ENCODE peak calls at places on chromosome 5, in six cellular contexts. G is Calu3; C is HFFc6; V is GM12892; Y is Right ventricle myocardium superior; R is effector memory CD4-positive, alpha-beta T cell. T is an unnamed sample.
A peak's percentile ranks its signal among the peaks of the same experiment; 100 is the strongest.

GRCh38 chr5:80904533-80905187 is 55.5 kb upstream of the RASGRF2 start:
- DNase-seq in G (no peak), C (no peak), V (no peak), Y (no peak), R (no peak), T (no peak)

GRCh38 chr5:172872997-172873491 is 39.0 kb downstream of the ERGIC1 start:
- DNase-seq in G (no peak), C (no peak), V (no peak), Y (peak; percentile 91), R (no peak), T (no peak)

GRCh38 chr5:58793888-58794287 is 211.0 kb downstream of the RAB3C start:
- DNase-seq in G (no peak), C (no peak), V (no peak), Y (no peak), R (no peak), T (no peak)

GRCh38 chr5:126745259-126745992 is 31.5 kb upstream of the LMNB1 start:
- DNase-seq in G (no peak), C (no peak), V (no peak), Y (no peak), R (no peak), T (no peak)

GRCh38 chr5:76470978-76471377 is 67.9 kb downstream of the IQGAP2 start:
- DNase-seq in G (no peak), C (no peak), V (no peak), Y (no peak), R (no peak), T (no peak)

GRCh38 chr5:15105799-15106393 is 234.3 kb upstream of the ANKH start:
- DNase-seq in G (peak; percentile 50), C (peak; percentile 50), V (peak; percentile 5), Y (no peak), R (no peak), T (peak; percentile 7)

GRCh38 chr5:132009706-132010405 is 1.6 kb downstream of the ACSL6 start:
- DNase-seq in G (no peak), C (no peak), V (no peak), Y (no peak), R (no peak), T (no peak)

GRCh38 chr5:43034591-43034968 is 5.5 kb downstream of the ANXA2R start:
- DNase-seq in G (peak; percentile 62), C (peak; percentile 37), V (no peak), Y (no peak), R (no peak), T (no peak)

GRCh38 chr5:154384480-154385235 is 61.1 kb upstream of the SAP30L start:
- DNase-seq in G (no peak), C (no peak), V (peak; percentile 47), Y (no peak), R (no peak), T (no peak)

GRCh38 chr5:171693397-171693796 is 92.2 kb upstream of the SMIM23 start:
- DNase-seq in G (no peak), C (no peak), V (no peak), Y (peak; percentile 52), R (no peak), T (no peak)

GRCh38 chr5:66637994-66638393 is 41.8 kb downstream of the MAST4 start:
- DNase-seq in G (no peak), C (no peak), V (no peak), Y (no peak), R (no peak), T (no peak)

GRCh38 chr5:128774605-128775004 is 190.7 kb upstream of the SLC27A6 start:
- DNase-seq in G (peak; percentile 68), C (no peak), V (no peak), Y (no peak), R (no peak), T (no peak)

GRCh38 chr5:156383510-156383909 is 56.5 kb downstream of the SGCD start:
- DNase-seq in G (no peak), C (peak; percentile 75), V (no peak), Y (no peak), R (no peak), T (peak; percentile 76)

GRCh38 chr5:132971483-132972435 is 8.3 kb upstream of the AFF4 start:
- DNase-seq in G (no peak), C (peak; percentile 13), V (no peak), Y (no peak), R (no peak), T (no peak)

GRCh38 chr5:61966991-61967390 is 339.0 kb upstream of the KIF2A start:
- DNase-seq in G (no peak), C (no peak), V (no peak), Y (no peak), R (no peak), T (no peak)

GRCh38 chr5:108078345-108078744 is 303.6 kb downstream of the FBXL17 start:
- DNase-seq in G (no peak), C (no peak), V (no peak), Y (no peak), R (no peak), T (no peak)

GRCh38 chr5:103006921-103007320 is 113.0 kb downstream of the GIN1 start:
- DNase-seq in G (no peak), C (no peak), V (no peak), Y (no peak), R (no peak), T (no peak)